ENCODE peak calls at places on chromosomes 5 and 9, in nine cellular contexts. L is left lung, K is IMR-90, X is Panc1, I is hepatocyte, P is cardiac fibroblast, V is tibial artery, S is psoas muscle, A is heart right ventricle. N is an unnamed sample.

GRCh38 chr5:8842906-8843590 is 702.8 kb downstream of the SEMA5A start:
- DNase-seq in A (no peak), L (no peak), K (peak), V (no peak), S (no peak), I (peak), P (peak), X (no peak), N (peak)

GRCh38 chr5:66538531-66538930 is 57.7 kb upstream of the MAST4 start:
- DNase-seq in X (no peak), L (no peak), V (no peak), S (no peak), A (no peak), P (no peak), I (no peak), K (no peak), N (no peak)

GRCh38 chr9:6106576-6107339 is 91.3 kb upstream of the RANBP6 start:
- DNase-seq in L (no peak), S (no peak), V (no peak), P (peak), X (no peak), A (peak), I (peak), K (peak), N (peak)

GRCh38 chr5:94433393-94434149 is 184.8 kb downstream of the KIAA0825 start:
- DNase-seq in K (peak), V (peak), P (peak), X (no peak), L (no peak), A (no peak), S (no peak), I (no peak), N (peak)

GRCh38 chr5:121628783-121629182 is 222.9 kb upstream of the FTMT start:
- DNase-seq in L (no peak), P (no peak), X (no peak), S (no peak), I (no peak), V (peak), A (no peak), K (no peak), N (peak)

GRCh38 chr5:96661841-96662724 is at the start of gene CAST:
- DNase-seq in K (peak), X (peak), S (peak), P (peak), A (peak), I (peak), L (peak), V (peak), N (peak)

GRCh38 chr5:158660726-158661125 is 439.0 kb downstream of the EBF1 start:
- DNase-seq in P (peak), A (no peak), S (no peak), I (no peak), K (no peak), V (no peak), X (no peak), L (no peak), N (peak)

GRCh38 chr5:61048534-61048933 is 103.5 kb downstream of the NDUFAF2 start:
- DNase-seq in K (peak), A (no peak), S (no peak), X (no peak), I (no peak), V (no peak), L (no peak), P (peak), N (peak)

GRCh38 chr5:120533581-120533980 is 69.5 kb downstream of the PRR16 start:
- DNase-seq in A (no peak), S (no peak), X (no peak), L (no peak), P (no peak), I (no peak), K (no peak), V (peak), N (no peak)

GRCh38 chr9:92718086-92719001 is 46.3 kb downstream of the BICD2 start:
- DNase-seq in K (no peak), L (no peak), V (no peak), A (no peak), X (no peak), S (no peak), P (no peak), I (no peak), N (no peak)

GRCh38 chr9:22342489-22343217 is 104.0 kb upstream of the DMRTA1 start:
- DNase-seq in A (no peak), S (no peak), K (peak), V (peak), I (no peak), X (no peak), P (peak), L (no peak), N (peak)

GRCh38 chr5:149129181-149129580 is 12.1 kb upstream of the ABLIM3 start:
- DNase-seq in L (no peak), I (no peak), A (no peak), K (peak), X (no peak), V (no peak), S (no peak), P (no peak), N (no peak)

GRCh38 chr5:169860585-169860984 is 119.7 kb downstream of the INSYN2B start:
- DNase-seq in P (no peak), A (no peak), I (no peak), V (no peak), S (no peak), L (no peak), K (no peak), X (no peak), N (no peak)

GRCh38 chr9:94938384-94938783 is 211.9 kb downstream of the AOPEP start:
- DNase-seq in L (no peak), P (no peak), K (no peak), I (no peak), V (no peak), A (no peak), X (no peak), S (no peak), N (no peak)

GRCh38 chr9:133351908-133352634 is 4.1 kb downstream of the RPL7A start:
- DNase-seq in P (peak), I (peak), K (peak), X (no peak), V (no peak), A (no peak), L (peak), S (no peak), N (peak)

GRCh38 chr5:64632251-64632650 is 58.1 kb upstream of the SHISAL2B start:
- DNase-seq in S (no peak), X (no peak), A (no peak), L (no peak), I (no peak), K (peak), V (no peak), P (no peak), N (peak)

GRCh38 chr5:168334161-168335094 is 43.0 kb downstream of the WWC1 start:
- DNase-seq in P (peak), V (no peak), L (no peak), S (no peak), X (no peak), I (peak), K (peak), A (no peak), N (peak)

GRCh38 chr9:76729980-76730737 is 34.1 kb upstream of the PCA3 start:
- DNase-seq in P (no peak), K (no peak), I (no peak), A (no peak), V (no peak), S (no peak), X (no peak), L (no peak), N (no peak)

GRCh38 chr5:152470167-152470566 is 65.1 kb upstream of the NMUR2 start:
- DNase-seq in I (no peak), X (no peak), P (no peak), K (no peak), S (no peak), L (no peak), A (no peak), V (no peak), N (no peak)

GRCh38 chr5:17269201-17269600 is 51.8 kb downstream of the BASP1 start:
- DNase-seq in X (no peak), L (no peak), I (no peak), K (no peak), P (no peak), V (no peak), S (no peak), A (no peak), N (no peak)

GRCh38 chr9:6566409-6567139 is 79.0 kb downstream of the GLDC start:
- DNase-seq in S (no peak), K (peak), X (peak), I (peak), V (peak), L (no peak), P (peak), A (peak), N (peak)

GRCh38 chr5:6302684-6303083 is 75.7 kb downstream of the MED10 start:
- DNase-seq in P (no peak), A (no peak), I (peak), X (no peak), S (no peak), L (no peak), V (no peak), K (no peak), N (no peak)

GRCh38 chr5:104283158-104283557 is 720.6 kb upstream of the NUDT12 start:
- DNase-seq in X (no peak), P (no peak), V (no peak), K (no peak), I (no peak), L (no peak), S (no peak), A (no peak), N (no peak)

GRCh38 chr9:136690841-136691261 is 3.6 kb upstream of the AGPAT2 start:
- DNase-seq in P (no peak), K (no peak), L (no peak), S (peak), I (no peak), A (peak), X (no peak), V (no peak), N (no peak)

GRCh38 chr9:129759329-129759728 is 6.5 kb upstream of the PTGES start:
- DNase-seq in X (no peak), A (no peak), L (no peak), S (no peak), I (no peak), K (no peak), V (no peak), P (no peak), N (no peak)

GRCh38 chr5:170445936-170446335 is 56.8 kb upstream of the KCNMB1 start:
- DNase-seq in A (no peak), K (no peak), S (no peak), I (no peak), L (no peak), P (no peak), X (no peak), V (no peak), N (no peak)

GRCh38 chr5:29037716-29038115 is 1999.3 kb upstream of the CDH9 start:
- DNase-seq in S (no peak), P (no peak), V (no peak), L (no peak), X (no peak), I (no peak), A (no peak), K (no peak), N (no peak)

GRCh38 chr9:114008667-114009410 is 69.3 kb downstream of the AMBP start:
- DNase-seq in L (no peak), I (no peak), S (no peak), K (no peak), X (no peak), A (peak), P (no peak), V (peak), N (no peak)

GRCh38 chr5:112758676-112759075 is 21.0 kb downstream of the APC start:
- DNase-seq in P (no peak), I (no peak), S (peak), L (peak), X (no peak), K (no peak), A (no peak), V (no peak), N (no peak)

GRCh38 chr5:137195483-137195882 is 303.6 kb downstream of the SPOCK1 start:
- DNase-seq in I (no peak), V (no peak), A (no peak), L (no peak), P (no peak), S (no peak), K (no peak), X (no peak), N (no peak)

GRCh38 chr5:157172408-157172807 is 6.3 kb upstream of the GARIN3 start:
- DNase-seq in L (no peak), P (no peak), K (no peak), S (no peak), X (no peak), A (no peak), V (no peak), I (no peak), N (no peak)

GRCh38 chr5:123283031-123283430 is 140.2 kb downstream of the CEP120 start:
- DNase-seq in V (peak), A (no peak), S (no peak), I (peak), K (no peak), X (no peak), P (peak), L (no peak), N (peak)

GRCh38 chr9:118595719-118596305 is 773.4 kb downstream of the BRINP1 start:
- DNase-seq in S (no peak), L (no peak), K (no peak), I (peak), V (no peak), A (peak), X (no peak), P (peak), N (peak)

GRCh38 chr9:72809586-72809985 is 143.3 kb downstream of the ALDH1A1 start:
- DNase-seq in L (no peak), V (no peak), A (no peak), K (no peak), X (no peak), S (no peak), P (no peak), I (no peak), N (no peak)

GRCh38 chr9:136312436-136312835 is 8.5 kb upstream of the CCDC187 start:
- DNase-seq in S (no peak), K (peak), L (peak), X (no peak), P (peak), I (peak), V (no peak), A (no peak), N (peak)

GRCh38 chr9:77975023-77975422 is 56.6 kb downstream of the GNAQ start:
- DNase-seq in V (no peak), S (no peak), A (no peak), P (no peak), K (no peak), X (no peak), L (no peak), I (no peak), N (no peak)

GRCh38 chr9:16524823-16525222 is 345.6 kb downstream of the BNC2 start:
- DNase-seq in L (no peak), I (no peak), X (no peak), S (no peak), K (no peak), P (no peak), A (no peak), V (no peak), N (no peak)

GRCh38 chr9:109150925-109151547 is 16.0 kb downstream of the FRRS1L start:
- DNase-seq in A (no peak), L (no peak), P (no peak), X (no peak), V (no peak), S (no peak), I (no peak), K (no peak), N (no peak)

DNA sequence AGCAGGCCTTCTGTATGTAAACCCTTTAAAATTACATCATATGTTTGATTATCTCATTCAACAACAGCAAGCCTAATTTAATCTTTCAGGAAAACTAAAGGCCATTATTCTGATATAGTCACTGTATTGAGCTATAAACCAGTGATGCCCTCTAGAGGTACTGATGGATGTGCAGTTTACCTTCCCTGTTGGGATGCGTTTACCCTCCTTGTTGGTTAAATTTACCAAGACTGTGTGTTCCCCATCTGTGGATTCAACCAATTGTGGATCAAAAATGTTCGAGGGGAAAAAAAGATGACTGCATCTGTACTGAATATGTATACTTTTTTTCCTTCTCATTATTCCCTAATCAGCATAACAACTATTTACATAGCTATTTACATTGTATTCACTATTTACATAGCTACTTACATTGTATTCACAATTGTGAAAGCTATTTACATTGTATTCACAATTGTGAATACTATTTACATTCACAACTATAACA is 3.7 kb upstream of the BAAT start:
- DNase-seq in L (no peak), K (no peak), V (no peak), A (no peak), P (peak), S (no peak), X (no peak), I (no peak), N (peak)
- TF ChIP-seq CTCF in L (no peak), K (peak), V (no peak), A (no peak), P (peak), S (no peak), X (no peak), I (peak), N (peak)

DNA sequence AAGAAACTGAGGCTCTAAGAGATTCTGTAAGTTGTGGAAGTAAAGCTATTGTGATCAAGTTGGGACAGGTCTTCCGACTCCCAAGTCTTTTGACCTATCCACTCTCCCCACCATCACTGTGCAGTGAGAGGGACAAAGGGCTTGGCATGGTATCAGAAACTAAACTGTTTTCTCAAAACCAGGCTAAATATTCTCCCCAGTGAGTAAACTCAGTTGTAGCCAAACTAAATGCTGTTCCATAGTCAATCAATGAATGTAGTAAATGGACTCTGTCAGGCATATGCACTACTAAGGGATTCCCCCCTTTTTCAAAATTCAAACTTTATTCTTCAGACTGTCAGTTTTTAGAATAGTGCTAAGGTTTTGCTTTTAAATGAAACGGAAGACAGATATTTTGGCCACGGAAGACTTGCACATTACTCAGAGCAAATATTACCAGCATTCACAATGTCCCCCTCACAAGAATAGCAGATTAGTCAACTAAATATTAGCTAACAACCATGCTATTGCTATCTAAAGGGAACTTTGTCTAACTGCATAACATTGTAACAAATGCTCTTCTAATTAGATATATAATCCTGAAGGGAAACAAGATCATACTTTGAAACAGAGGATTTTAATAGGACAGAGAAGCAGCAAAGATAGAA is 7.1 kb downstream of the PRKAA1 start:
- DNase-seq in S (no peak), K (peak), L (no peak), X (no peak), V (no peak), P (no peak), A (no peak), I (no peak), N (peak)
- H3K4me3 ChIP-seq in S (no peak), K (no peak), L (no peak), X (no peak), V (no peak), P (no peak), A (no peak), I (no peak), N (no peak)

GRCh38 chr9:128504485-128505413 is at the start of gene GLE1:
- DNase-seq in A (peak), P (peak), I (peak), X (peak), S (peak), V (peak), L (peak), K (peak), N (peak)
- TF ChIP-seq CTCF in A (no peak), P (peak), I (no peak), X (no peak), S (no peak), V (no peak), L (no peak), K (no peak), N (no peak)

DNA sequence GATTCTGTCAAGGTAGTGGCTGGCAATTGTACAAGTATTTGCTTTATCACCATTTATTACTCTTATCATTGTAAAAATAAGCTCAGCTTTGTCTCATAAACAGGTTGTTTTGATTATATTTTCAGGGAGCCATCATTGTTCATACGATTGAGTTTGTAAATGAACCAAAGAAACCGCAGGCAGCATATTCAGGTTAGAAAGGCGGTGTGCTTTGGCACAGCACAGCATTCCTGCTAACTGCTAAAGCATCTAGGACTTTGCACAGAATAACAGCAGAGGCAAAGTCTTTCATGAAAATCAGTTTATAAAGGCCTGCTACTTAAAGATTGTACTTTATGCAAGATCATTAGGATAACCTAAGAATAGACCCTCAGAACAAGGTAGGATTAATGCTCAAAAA is 281.5 kb upstream of the SLC24A2 start:
- DNase-seq in L (no peak), V (no peak), K (no peak), X (no peak), P (no peak), I (no peak), A (no peak), S (no peak), N (no peak)
- H3K4me3 ChIP-seq in L (no peak), V (no peak), K (no peak), X (no peak), P (no peak), I (no peak), A (no peak), S (no peak), N (no peak)

DNA sequence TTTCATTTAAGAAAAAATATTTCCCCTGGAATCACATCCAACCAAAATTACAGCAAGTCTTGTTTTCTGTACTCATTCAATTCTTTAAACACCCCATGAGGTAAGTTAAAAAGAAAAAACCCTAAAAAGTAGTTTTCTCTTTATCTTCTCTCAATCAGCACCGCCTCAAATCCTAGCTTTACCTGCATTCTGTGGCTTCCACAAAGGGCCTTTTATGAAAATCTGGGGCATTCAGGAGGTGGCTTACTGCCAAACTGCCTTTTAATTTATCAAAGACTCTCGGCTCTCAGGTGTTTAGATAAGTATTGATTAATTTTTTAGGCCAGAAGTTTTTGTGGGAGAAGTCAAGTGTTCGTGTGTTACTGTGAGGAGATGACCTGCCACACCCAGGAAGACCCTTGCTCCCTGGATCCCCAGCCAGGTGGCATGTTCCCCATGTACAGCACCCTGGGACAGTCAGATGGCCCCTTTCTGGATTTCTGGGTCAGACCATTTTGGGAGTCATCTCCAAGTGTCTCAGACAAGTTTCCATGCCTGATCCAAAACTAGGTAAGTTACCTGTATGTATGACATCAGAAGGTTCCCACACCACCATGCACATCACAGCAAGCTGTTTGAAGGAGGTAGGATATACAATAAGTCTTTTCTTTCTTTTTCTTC is 6.2 kb upstream of the TMEM171 start:
- DNase-seq in P (no peak), I (no peak), V (no peak), L (no peak), K (no peak), S (no peak), X (no peak), A (no peak), N (no peak)
- TF ChIP-seq CTCF in P (no peak), I (no peak), V (no peak), L (no peak), K (no peak), S (no peak), X (no peak), A (no peak), N (no peak)

GRCh38 chr9:1514241-1514640 is 464.1 kb downstream of the DMRT2 start:
- DNase-seq in V (no peak), P (no peak), S (no peak), I (no peak), K (no peak), A (no peak), X (no peak), L (no peak), N (no peak)
- H3K4me3 ChIP-seq in V (no peak), P (no peak), S (no peak), I (no peak), K (no peak), A (no peak), X (no peak), L (no peak), N (no peak)

GRCh38 chr9:124861342-124862229 is at the start of the genes ARPC5L and RPL35:
- DNase-seq in I (peak), S (peak), X (peak), P (peak), L (peak), A (peak), K (peak), V (peak), N (peak)
- TF ChIP-seq CTCF in I (peak), S (no peak), X (no peak), P (no peak), L (no peak), A (peak), K (peak), V (peak), N (no peak)

GRCh38 chr5:172717481-172718195 is 53.4 kb downstream of the DUSP1 start:
- DNase-seq in P (no peak), S (peak), A (no peak), I (no peak), V (no peak), K (no peak), L (no peak), X (no peak), N (no peak)
- H3K4me3 ChIP-seq in P (no peak), S (peak), A (no peak), I (no peak), V (no peak), K (no peak), L (no peak), X (no peak), N (no peak)